ENCODE peak calls at places on chromosome 4, in six cellular contexts. O, G, W, L, R and F are unnamed samples.

GRCh38 chr4:102730968-102731533 is 29.7 kb downstream of the MANBA start:
- DNase-seq in O (no peak), G (no peak), W (no peak), L (no peak), R (no peak), F (no peak)

GRCh38 chr4:77852892-77853495 is 9.6 kb upstream of the MRPL1 start:
- DNase-seq in O (no peak), G (no peak), W (no peak), L (no peak), R (no peak), F (no peak)

GRCh38 chr4:141371206-141371605 is 150.5 kb downstream of the ZNF330 start:
- DNase-seq in O (no peak), G (no peak), W (no peak), L (no peak), R (no peak), F (no peak)

GRCh38 chr4:71290481-71290880 is 48.3 kb upstream of the SLC4A4 start:
- DNase-seq in O (peak), G (no peak), W (no peak), L (no peak), R (no peak), F (no peak)

GRCh38 chr4:33625762-33626161 is 2618.6 kb downstream of the ARAP2 start:
- DNase-seq in O (no peak), G (no peak), W (no peak), L (no peak), R (peak), F (no peak)

GRCh38 chr4:1052231-1052671 is 40.8 kb downstream of the FGFRL1 start:
- DNase-seq in O (no peak), G (no peak), W (no peak), L (no peak), R (no peak), F (no peak)

GRCh38 chr4:38308728-38309315 is 348.6 kb downstream of the PTTG2 start:
- DNase-seq in O (peak), G (no peak), W (no peak), L (no peak), R (no peak), F (no peak)

GRCh38 chr4:22515888-22516541 is at the start of gene ADGRA3:
- DNase-seq in O (peak), G (peak), W (peak), L (no peak), R (peak), F (peak)

GRCh38 chr4:158538176-158538575 is 16.5 kb downstream of the RXFP1 start:
- DNase-seq in O (peak), G (no peak), W (no peak), L (peak), R (no peak), F (no peak)

GRCh38 chr4:19739101-19739651 is 512.5 kb upstream of the SLIT2 start:
- DNase-seq in O (peak), G (no peak), W (peak), L (peak), R (no peak), F (no peak)

GRCh38 chr4:76581276-76581675 is 146.2 kb downstream of the SHROOM3 start:
- DNase-seq in O (peak), G (no peak), W (no peak), L (no peak), R (no peak), F (no peak)

GRCh38 chr4:53981573-53981972 is 82.8 kb downstream of the CHIC2 start:
- DNase-seq in O (peak), G (no peak), W (no peak), L (peak), R (no peak), F (no peak)

GRCh38 chr4:189792819-189793618 is 147.7 kb upstream of the FRG1 start:
- DNase-seq in O (peak), G (peak), W (peak), L (peak), R (peak), F (peak)

GRCh38 chr4:111836601-111837000 is 308.7 kb upstream of the FAM241A start:
- DNase-seq in O (no peak), G (no peak), W (no peak), L (no peak), R (no peak), F (no peak)

GRCh38 chr4:57504139-57504538 is 394.0 kb upstream of the IGFBP7 start:
- DNase-seq in O (no peak), G (no peak), W (no peak), L (no peak), R (no peak), F (no peak)

GRCh38 chr4:74376888-74377483 is 12.0 kb downstream of the EREG start:
- DNase-seq in O (peak), G (no peak), W (peak), L (peak), R (peak), F (no peak)

GRCh38 chr4:113540859-113541258 is 220.7 kb downstream of the CAMK2D start:
- DNase-seq in O (peak), G (no peak), W (no peak), L (no peak), R (peak), F (no peak)

GRCh38 chr4:130705023-130705422 is 1609.1 kb downstream of the C4orf33 start:
- DNase-seq in O (no peak), G (no peak), W (no peak), L (no peak), R (no peak), F (no peak)

GRCh38 chr4:20320232-20320631 is 68.5 kb downstream of the SLIT2 start:
- DNase-seq in O (no peak), G (no peak), W (no peak), L (no peak), R (no peak), F (no peak)

GRCh38 chr4:187357045-187357643 is 633.5 kb upstream of the FAT1 start:
- DNase-seq in O (no peak), G (no peak), W (no peak), L (no peak), R (no peak), F (no peak)

GRCh38 chr4:153115322-153116100 is 88.7 kb upstream of the TRIM2 start:
- DNase-seq in O (peak), G (peak), W (no peak), L (peak), R (no peak), F (peak)

GRCh38 chr4:66688674-66689073 is 856.6 kb downstream of the CENPC start:
- DNase-seq in O (peak), G (no peak), W (peak), L (peak), R (peak), F (no peak)

GRCh38 chr4:10151182-10151581 is 34.6 kb upstream of the WDR1 start:
- DNase-seq in O (no peak), G (no peak), W (no peak), L (no peak), R (no peak), F (no peak)

GRCh38 chr4:11799182-11799581 is 370.5 kb upstream of the HS3ST1 start:
- DNase-seq in O (no peak), G (no peak), W (no peak), L (no peak), R (no peak), F (no peak)

GRCh38 chr4:151887151-151887815 is 126.5 kb upstream of the GATB start:
- DNase-seq in O (peak), G (no peak), W (no peak), L (no peak), R (no peak), F (no peak)

GRCh38 chr4:140099993-140100392 is 54.0 kb downstream of the MAML3 start:
- DNase-seq in O (no peak), G (no peak), W (peak), L (no peak), R (peak), F (peak)